ENCODE peak calls at places on chromosomes 4 and X, in seven cellular contexts. T, X, L, M, J, Z and N are unnamed samples.

GRCh38 chr4:41644288-41644914 is 104.1 kb downstream of the PHOX2B start:
- DNase-seq in J (peak), L (peak), M (peak), Z (peak), X (peak), T (peak), N (no peak)

GRCh38 chr4:81031389-81032173 is 1.1 kb downstream of the BMP3 start:
- DNase-seq in J (no peak), L (no peak), T (no peak), Z (no peak), M (no peak), X (no peak), N (no peak)

GRCh38 chr4:4256799-4257198 is 8.8 kb upstream of the TMEM128 start:
- DNase-seq in T (no peak), M (no peak), L (no peak), J (no peak), Z (no peak), X (no peak), N (no peak)

GRCh38 chr4:36244257-36245084 is at the start of gene ARAP2:
- DNase-seq in J (peak), L (peak), T (peak), X (peak), M (no peak), Z (no peak), N (no peak)

GRCh38 chr4:5511791-5512190 is 196.6 kb downstream of the EVC2 start:
- DNase-seq in J (no peak), M (peak), X (no peak), T (peak), Z (no peak), L (no peak), N (no peak)

GRCh38 chrX:85611926-85612325 is 232.5 kb upstream of the POF1B start:
- DNase-seq in J (no peak), X (no peak), L (no peak), Z (no peak), M (peak), T (peak), N (no peak)

GRCh38 chrX:53280703-53281320 is 572 bp downstream of the IQSEC2 start:
- DNase-seq in M (peak), L (peak), X (no peak), Z (no peak), T (peak), J (no peak), N (no peak)

GRCh38 chr4:6472008-6472386 is 417 bp downstream of the PPP2R2C start:
- DNase-seq in M (no peak), L (peak), T (no peak), J (no peak), Z (no peak), X (peak), N (no peak)

GRCh38 chr4:1556541-1557220 is 127.4 kb downstream of the FAM53A start:
- DNase-seq in T (no peak), Z (no peak), M (no peak), L (no peak), X (no peak), J (no peak), N (no peak)

GRCh38 chr4:188867796-188868195 is 728.6 kb downstream of the TRIML1 start:
- DNase-seq in J (no peak), M (no peak), X (no peak), T (no peak), Z (no peak), L (no peak), N (no peak)

GRCh38 chr4:41432889-41433288 is 105.1 kb upstream of the LIMCH1 start:
- DNase-seq in X (no peak), T (peak), L (no peak), J (no peak), M (peak), Z (peak), N (peak)

GRCh38 chrX:85544609-85545008 is 165.1 kb upstream of the POF1B start:
- DNase-seq in T (peak), X (no peak), L (no peak), Z (no peak), M (peak), J (no peak), N (no peak)

GRCh38 chrX:130330706-130331105 is 9.0 kb upstream of the SLC25A14 start:
- DNase-seq in Z (no peak), M (peak), T (peak), L (no peak), X (peak), J (peak), N (no peak)

GRCh38 chr4:73776363-73776762 is 36.0 kb downstream of the CXCL8 start:
- DNase-seq in L (peak), Z (peak), X (no peak), T (peak), M (peak), J (no peak), N (peak)

GRCh38 chrX:96004386-96004785 is 680.3 kb upstream of the DIAPH2 start:
- DNase-seq in J (no peak), T (peak), L (no peak), X (no peak), M (peak), Z (peak), N (peak)

GRCh38 chr4:76377922-76378321 is 43.0 kb downstream of the CCDC158 start:
- DNase-seq in M (peak), T (peak), L (no peak), J (no peak), Z (peak), X (peak), N (peak)

GRCh38 chr4:73450398-73451004 is 14.5 kb downstream of the AFP start:
- DNase-seq in M (peak), X (no peak), Z (peak), T (peak), J (no peak), L (no peak), N (peak)

GRCh38 chr4:15691346-15692140 is 9.9 kb downstream of the FAM200B start:
- DNase-seq in M (peak), X (no peak), J (no peak), T (no peak), L (no peak), Z (no peak), N (no peak)

GRCh38 chr4:86935833-86936721 is 1.3 kb downstream of the AFF1 start:
- DNase-seq in J (no peak), L (peak), T (peak), M (peak), X (peak), Z (no peak), N (no peak)

GRCh38 chrX:7108995-7109634 is 38.4 kb upstream of the STS start:
- DNase-seq in M (no peak), J (no peak), X (peak), T (no peak), L (no peak), Z (no peak), N (no peak)

GRCh38 chrX:23811135-23811781 is 28.3 kb downstream of the SAT1 start:
- DNase-seq in L (no peak), M (peak), X (no peak), T (no peak), Z (no peak), J (no peak), N (no peak)

GRCh38 chrX:11890843-11891514 is 132.9 kb downstream of the MSL3 start:
- DNase-seq in M (peak), T (peak), L (peak), X (no peak), Z (no peak), J (peak), N (no peak)

GRCh38 chr4:89152972-89153371 is 41.6 kb downstream of the TIGD2 start:
- DNase-seq in X (peak), M (no peak), T (no peak), Z (no peak), L (no peak), J (no peak), N (no peak)

GRCh38 chrX:71095971-71096701 is 485 bp downstream of the FOXO4 start:
- DNase-seq in L (no peak), Z (peak), M (peak), X (no peak), T (no peak), J (no peak), N (no peak)

GRCh38 chr4:73741140-73741749 is 876 bp downstream of the CXCL8 start:
- DNase-seq in X (no peak), L (no peak), J (no peak), M (no peak), T (no peak), Z (no peak), N (no peak)

GRCh38 chrX:80879143-80879542 is 69.5 kb upstream of the BRWD3 start:
- DNase-seq in X (peak), T (no peak), Z (no peak), M (no peak), J (no peak), L (no peak), N (no peak)

GRCh38 chr4:101835121-101835904 is 44.8 kb downstream of the BANK1 start:
- DNase-seq in T (peak), L (peak), M (peak), Z (peak), X (peak), J (no peak), N (peak)

GRCh38 chrX:71253253-71254091 is 468 bp downstream of the ZMYM3 start:
- DNase-seq in Z (no peak), X (peak), M (peak), T (peak), J (no peak), L (no peak), N (no peak)

GRCh38 chr4:107931775-107932321 is 499 bp downstream of the CYP2U1 start:
- DNase-seq in Z (no peak), L (peak), T (no peak), X (no peak), M (no peak), J (peak), N (no peak)

GRCh38 chr4:152784490-152785195 is 4.9 kb downstream of the ARFIP1 start:
- DNase-seq in T (peak), J (no peak), X (no peak), Z (no peak), L (no peak), M (peak), N (no peak)

GRCh38 chr4:140756292-140757219 is at the start of gene TBC1D9:
- DNase-seq in X (peak), L (peak), Z (peak), J (peak), T (peak), M (peak), N (peak)
- TF ChIP-seq CTCF in X (peak), L (no peak), Z (no peak), J (no peak), T (no peak), M (no peak), N (no peak)

DNA sequence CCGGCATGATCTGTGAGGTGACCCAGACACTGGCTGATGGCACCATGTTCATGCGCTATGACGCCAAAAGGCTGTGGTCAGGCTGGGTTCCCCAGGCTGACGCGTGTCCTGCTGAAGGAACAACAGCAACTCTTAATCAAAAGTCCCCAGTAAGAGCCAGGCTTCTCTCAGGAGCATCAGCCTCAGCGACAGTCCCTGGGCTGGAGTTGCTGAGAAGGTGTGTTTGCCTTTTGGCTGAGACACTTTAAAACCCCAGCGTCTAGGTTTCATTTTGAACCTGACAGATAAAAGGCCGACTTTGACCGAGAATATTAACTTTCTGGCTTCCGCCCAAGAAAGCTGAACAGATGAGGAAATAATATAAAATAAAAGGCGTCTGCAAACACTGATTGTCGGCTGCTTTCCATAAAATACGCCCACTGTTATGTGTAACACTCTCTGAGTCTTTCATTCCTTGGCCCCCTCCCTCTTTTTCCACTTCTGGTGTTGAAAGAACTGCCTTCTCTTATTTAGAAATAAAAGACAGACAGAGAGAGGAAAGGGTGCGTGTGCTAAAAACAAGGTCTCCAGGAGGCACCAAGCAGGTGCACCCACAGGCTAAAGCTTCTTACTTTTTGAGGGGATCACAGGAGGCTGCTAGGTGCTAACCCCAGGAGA is 373.6 kb downstream of the MID1IP1 start:
- DNase-seq in Z (no peak), M (peak), X (no peak), T (no peak), L (no peak), J (no peak), N (no peak)
- H3K4me3 ChIP-seq in Z (no peak), M (no peak), X (no peak), T (no peak), L (no peak), J (no peak), N (no peak)

DNA sequence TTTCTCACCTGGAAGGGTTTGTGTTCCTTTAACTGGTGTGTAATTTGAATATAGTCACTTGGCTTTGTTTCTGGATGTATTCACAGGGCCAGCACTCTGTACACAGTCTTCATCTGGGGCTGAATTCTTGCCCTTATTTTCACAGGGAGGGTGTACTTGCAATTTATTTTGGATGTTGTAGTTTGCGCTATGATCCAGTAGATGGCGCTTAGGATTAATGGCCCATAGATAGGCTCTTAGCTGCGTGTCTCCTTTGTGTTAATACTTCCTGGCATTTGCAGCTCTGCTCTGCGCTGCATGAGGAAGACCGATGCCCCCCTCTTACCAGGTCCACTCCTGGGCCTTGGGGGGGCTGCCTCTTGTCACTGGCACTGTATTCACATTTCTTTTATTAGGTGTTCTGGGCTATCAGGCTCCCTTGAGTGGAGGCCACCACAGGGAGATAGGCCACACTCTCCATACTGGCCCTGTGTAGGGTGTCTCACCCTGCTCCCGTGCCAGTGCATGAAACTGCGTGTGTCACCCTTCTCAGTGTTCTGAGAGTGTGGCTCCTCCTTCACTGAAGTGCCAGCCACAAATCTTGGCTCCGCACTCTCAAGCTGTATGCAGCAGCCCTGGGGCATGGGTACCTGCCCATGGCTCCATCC is 562.2 kb downstream of the ZIC3 start:
- DNase-seq in T (peak), J (no peak), M (peak), L (no peak), X (peak), Z (no peak), N (no peak)
- TF ChIP-seq CTCF in T (peak), J (peak), M (peak), L (peak), X (peak), Z (peak), N (peak)

DNA sequence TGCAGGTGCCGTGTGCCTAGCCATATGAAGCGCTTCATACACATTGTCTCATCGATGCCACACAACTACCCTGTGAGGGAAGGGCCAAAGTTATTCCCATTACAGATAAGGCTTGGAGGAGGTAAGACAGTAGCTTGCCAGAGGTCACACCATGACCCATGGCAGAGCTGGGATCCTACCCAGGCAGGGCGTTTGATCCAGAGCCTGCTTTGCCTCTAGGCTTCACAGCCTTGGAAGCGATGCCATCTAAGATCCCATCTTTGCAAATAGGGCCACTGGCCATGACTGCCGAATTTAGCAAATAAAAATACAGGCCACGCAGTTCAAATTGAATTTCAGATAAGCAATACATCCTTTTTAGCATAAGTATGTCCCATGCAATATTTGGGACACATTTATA is 358.2 kb downstream of the BCOR start:
- DNase-seq in T (no peak), X (no peak), L (no peak), Z (no peak), M (no peak), J (no peak), N (no peak)
- H3K4me3 ChIP-seq in T (no peak), X (no peak), L (no peak), Z (no peak), M (no peak), J (no peak), N (no peak)

GRCh38 chr4:149645790-149646189 is 169.9 kb downstream of the IQCM start:
- DNase-seq in M (no peak), X (no peak), L (no peak), Z (no peak), J (no peak), T (no peak), N (no peak)
- TF ChIP-seq CTCF in M (no peak), X (no peak), L (no peak), Z (no peak), J (no peak), T (no peak), N (no peak)

DNA sequence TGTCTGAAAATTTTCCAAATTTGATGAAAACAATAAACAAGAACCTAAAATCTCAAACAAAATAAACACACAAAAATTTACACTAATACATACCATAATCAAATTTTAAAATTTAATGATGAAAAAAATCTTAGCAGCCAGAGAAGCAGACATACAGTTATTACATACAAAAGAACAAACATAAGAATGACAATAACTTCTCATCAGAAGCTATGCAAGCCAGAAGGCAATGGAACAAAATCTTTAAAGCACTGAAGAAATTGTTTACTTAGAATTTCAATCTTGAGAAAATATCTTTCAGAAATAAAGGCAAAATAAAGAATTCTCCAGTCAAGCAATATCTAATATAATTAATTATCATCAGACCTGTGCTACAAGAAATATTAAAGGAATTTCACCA is 121.3 kb downstream of the IDS start:
- DNase-seq in T (no peak), X (no peak), Z (no peak), J (no peak), L (no peak), M (no peak), N (no peak)
- H3K4me3 ChIP-seq in T (no peak), X (no peak), Z (no peak), J (no peak), L (no peak), M (no peak), N (no peak)